ENCODE peak calls at places on chromosomes 2 and 18, in six cellular contexts. One of them, this sample, is unnamed.

GRCh38 chr2:72278046-72278445 is 130.4 kb upstream of the CYP26B1 start:
- DNase-seq in bronchial epithelial cell: peak; percentile 65
- DNase-seq in GM12865: no peak
- DNase-seq in small intestine: no peak
- DNase-seq in heart left ventricle: no peak
- DNase-seq in cardiac muscle cell: no peak
- DNase-seq in this sample: no peak

GRCh38 chr2:174717273-174717672 is 47.0 kb downstream of the CHRNA1 start:
- DNase-seq in bronchial epithelial cell: no peak
- DNase-seq in GM12865: peak; percentile 24
- DNase-seq in small intestine: peak; percentile 33
- DNase-seq in heart left ventricle: no peak
- DNase-seq in cardiac muscle cell: no peak
- DNase-seq in this sample: no peak

GRCh38 chr2:235270951-235271350 is 222.9 kb upstream of the AGAP1 start:
- DNase-seq in bronchial epithelial cell: peak; percentile 42
- DNase-seq in GM12865: peak; percentile 44
- DNase-seq in small intestine: no peak
- DNase-seq in heart left ventricle: no peak
- DNase-seq in cardiac muscle cell: no peak
- DNase-seq in this sample: no peak

GRCh38 chr2:36357506-36358316 is 2.1 kb downstream of the CRIM1 start:
- DNase-seq in bronchial epithelial cell: peak; percentile 87
- DNase-seq in GM12865: peak; percentile 29
- DNase-seq in small intestine: peak; percentile 43
- DNase-seq in heart left ventricle: peak; percentile 46
- DNase-seq in cardiac muscle cell: peak; percentile 61
- DNase-seq in this sample: peak; percentile 22

GRCh38 chr18:22172594-22173049 is 3.2 kb downstream of the GATA6 start:
- DNase-seq in bronchial epithelial cell: peak; percentile 25
- DNase-seq in GM12865: no peak
- DNase-seq in small intestine: peak; percentile 56
- DNase-seq in heart left ventricle: no peak
- DNase-seq in cardiac muscle cell: peak; percentile 37
- DNase-seq in this sample: no peak

GRCh38 chr2:28188436-28188835 is 204.2 kb upstream of the FOSL2 start:
- DNase-seq in bronchial epithelial cell: no peak
- DNase-seq in GM12865: no peak
- DNase-seq in small intestine: no peak
- DNase-seq in heart left ventricle: no peak
- DNase-seq in cardiac muscle cell: no peak
- DNase-seq in this sample: no peak

GRCh38 chr18:68121826-68122225 is 593.1 kb downstream of the TMX3 start:
- DNase-seq in bronchial epithelial cell: peak; percentile 79
- DNase-seq in GM12865: no peak
- DNase-seq in small intestine: no peak
- DNase-seq in heart left ventricle: no peak
- DNase-seq in cardiac muscle cell: no peak
- DNase-seq in this sample: no peak

GRCh38 chr2:26274058-26274613 is 29.4 kb downstream of the HADHB start:
- DNase-seq in bronchial epithelial cell: peak; percentile 100
- DNase-seq in GM12865: no peak
- DNase-seq in small intestine: peak; percentile 97
- DNase-seq in heart left ventricle: peak; percentile 29
- DNase-seq in cardiac muscle cell: no peak
- DNase-seq in this sample: no peak

GRCh38 chr2:174623106-174623680 is 25.6 kb upstream of the WIPF1 start:
- DNase-seq in bronchial epithelial cell: no peak
- DNase-seq in GM12865: no peak
- DNase-seq in small intestine: no peak
- DNase-seq in heart left ventricle: no peak
- DNase-seq in cardiac muscle cell: no peak
- DNase-seq in this sample: no peak

GRCh38 chr2:217653240-217653639 is 349.6 kb downstream of the TNS1 start:
- DNase-seq in bronchial epithelial cell: peak; percentile 84
- DNase-seq in GM12865: no peak
- DNase-seq in small intestine: no peak
- DNase-seq in heart left ventricle: no peak
- DNase-seq in cardiac muscle cell: no peak
- DNase-seq in this sample: no peak

GRCh38 chr2:63047534-63048281 is 2.9 kb upstream of the OTX1 start:
- DNase-seq in bronchial epithelial cell: peak; percentile 10
- DNase-seq in GM12865: no peak
- DNase-seq in small intestine: no peak
- DNase-seq in heart left ventricle: peak; percentile 18
- DNase-seq in cardiac muscle cell: no peak
- DNase-seq in this sample: no peak

GRCh38 chr2:216017365-216017764 is 4.0 kb upstream of the MREG start:
- DNase-seq in bronchial epithelial cell: peak; percentile 76
- DNase-seq in GM12865: peak; percentile 88
- DNase-seq in small intestine: no peak
- DNase-seq in heart left ventricle: no peak
- DNase-seq in cardiac muscle cell: no peak
- DNase-seq in this sample: peak; percentile 57

GRCh38 chr2:38260469-38260868 is 116.6 kb downstream of the ATL2 start:
- DNase-seq in bronchial epithelial cell: no peak
- DNase-seq in GM12865: peak; percentile 71
- DNase-seq in small intestine: no peak
- DNase-seq in heart left ventricle: no peak
- DNase-seq in cardiac muscle cell: no peak
- DNase-seq in this sample: no peak

GRCh38 chr2:54523336-54523959 is 67.3 kb downstream of the SPTBN1 start:
- DNase-seq in bronchial epithelial cell: no peak
- DNase-seq in GM12865: no peak
- DNase-seq in small intestine: no peak
- DNase-seq in heart left ventricle: no peak
- DNase-seq in cardiac muscle cell: no peak
- DNase-seq in this sample: no peak

GRCh38 chr2:31523871-31524492 is 56.8 kb downstream of the SRD5A2 start:
- DNase-seq in bronchial epithelial cell: peak; percentile 42
- DNase-seq in GM12865: peak; percentile 57
- DNase-seq in small intestine: peak; percentile 77
- DNase-seq in heart left ventricle: no peak
- DNase-seq in cardiac muscle cell: peak; percentile 73
- DNase-seq in this sample: peak; percentile 79

GRCh38 chr2:176122633-176123482 is at the start of gene HOXD9:
- DNase-seq in bronchial epithelial cell: no peak
- DNase-seq in GM12865: no peak
- DNase-seq in small intestine: no peak
- DNase-seq in heart left ventricle: no peak
- DNase-seq in cardiac muscle cell: no peak
- DNase-seq in this sample: no peak

GRCh38 chr18:75130591-75131274 is 78.2 kb downstream of the PTGR3 start:
- DNase-seq in bronchial epithelial cell: no peak
- DNase-seq in GM12865: no peak
- DNase-seq in small intestine: no peak
- DNase-seq in heart left ventricle: no peak
- DNase-seq in cardiac muscle cell: no peak
- DNase-seq in this sample: no peak

GRCh38 chr2:18074476-18074875 is 196.0 kb downstream of the KCNS3 start:
- DNase-seq in bronchial epithelial cell: peak; percentile 42
- DNase-seq in GM12865: no peak
- DNase-seq in small intestine: no peak
- DNase-seq in heart left ventricle: no peak
- DNase-seq in cardiac muscle cell: no peak
- DNase-seq in this sample: no peak

GRCh38 chr2:151560289-151560688 is 150.6 kb downstream of the RIF1 start:
- DNase-seq in bronchial epithelial cell: peak; percentile 86
- DNase-seq in GM12865: no peak
- DNase-seq in small intestine: no peak
- DNase-seq in heart left ventricle: peak; percentile 22
- DNase-seq in cardiac muscle cell: peak; percentile 77
- DNase-seq in this sample: peak; percentile 6

GRCh38 chr18:79572848-79573451 is 106.7 kb upstream of the CTDP1 start:
- DNase-seq in bronchial epithelial cell: no peak
- DNase-seq in GM12865: no peak
- DNase-seq in small intestine: no peak
- DNase-seq in heart left ventricle: peak; percentile 12
- DNase-seq in cardiac muscle cell: no peak
- DNase-seq in this sample: no peak

GRCh38 chr2:118711603-118712002 is 135.8 kb downstream of the EN1 start:
- DNase-seq in bronchial epithelial cell: no peak
- DNase-seq in GM12865: no peak
- DNase-seq in small intestine: no peak
- DNase-seq in heart left ventricle: no peak
- DNase-seq in cardiac muscle cell: no peak
- DNase-seq in this sample: no peak

GRCh38 chr2:66428986-66429612 is 5.8 kb upstream of the MEIS1 start:
- DNase-seq in bronchial epithelial cell: peak; percentile 67
- DNase-seq in GM12865: peak; percentile 50
- DNase-seq in small intestine: peak; percentile 53
- DNase-seq in heart left ventricle: no peak
- DNase-seq in cardiac muscle cell: peak; percentile 80
- DNase-seq in this sample: peak; percentile 65

GRCh38 chr2:227433171-227433570 is 38.8 kb upstream of the AGFG1 start:
- DNase-seq in bronchial epithelial cell: no peak
- DNase-seq in GM12865: no peak
- DNase-seq in small intestine: no peak
- DNase-seq in heart left ventricle: no peak
- DNase-seq in cardiac muscle cell: no peak
- DNase-seq in this sample: no peak

GRCh38 chr18:6748241-6748640 is 18.7 kb downstream of the ARHGAP28 start:
- DNase-seq in bronchial epithelial cell: no peak
- DNase-seq in GM12865: no peak
- DNase-seq in small intestine: no peak
- DNase-seq in heart left ventricle: peak; percentile 25
- DNase-seq in cardiac muscle cell: peak; percentile 32
- DNase-seq in this sample: no peak

GRCh38 chr2:59249441-59250330 is 1008.6 kb upstream of the FANCL start:
- DNase-seq in bronchial epithelial cell: no peak
- DNase-seq in GM12865: no peak
- DNase-seq in small intestine: no peak
- DNase-seq in heart left ventricle: no peak
- DNase-seq in cardiac muscle cell: no peak
- DNase-seq in this sample: no peak

GRCh38 chr2:236753611-236754010 is 184.0 kb downstream of the ACKR3 start:
- DNase-seq in bronchial epithelial cell: no peak
- DNase-seq in GM12865: no peak
- DNase-seq in small intestine: no peak
- DNase-seq in heart left ventricle: no peak
- DNase-seq in cardiac muscle cell: no peak
- DNase-seq in this sample: peak; percentile 57

GRCh38 chr2:233822101-233822771 is 32.1 kb downstream of the HJURP start:
- DNase-seq in bronchial epithelial cell: no peak
- DNase-seq in GM12865: no peak
- DNase-seq in small intestine: peak; percentile 82
- DNase-seq in heart left ventricle: no peak
- DNase-seq in cardiac muscle cell: no peak
- DNase-seq in this sample: no peak

GRCh38 chr18:79387615-79388014 is 8.1 kb upstream of the NFATC1 start:
- DNase-seq in bronchial epithelial cell: no peak
- DNase-seq in GM12865: no peak
- DNase-seq in small intestine: no peak
- DNase-seq in heart left ventricle: no peak
- DNase-seq in cardiac muscle cell: no peak
- DNase-seq in this sample: no peak

GRCh38 chr2:233385489-233386044 is 31.3 kb downstream of the DGKD start:
- DNase-seq in bronchial epithelial cell: no peak
- DNase-seq in GM12865: peak; percentile 91
- DNase-seq in small intestine: no peak
- DNase-seq in heart left ventricle: no peak
- DNase-seq in cardiac muscle cell: peak; percentile 49
- DNase-seq in this sample: peak; percentile 80